ENCODE peak calls at places on chromosomes 7 and 10, in five cellular contexts. M is RCC 7860; B is NCI-H446; L is activated CD8-positive, alpha-beta memory T cell treated with anti-CD3 and anti-CD28 coated beads, Interleukin-2, amount 50 U/mL, for 4 hours; K is GM20000. W is an unnamed sample.

GRCh38 chr7:17651926-17652385 is 288.3 kb downstream of the SNX13 start:
- DNase-seq in M (peak; percentile 37), B (no peak), L (no peak), K (no peak), W (peak; percentile 73)

GRCh38 chr10:103636996-103637395 is 143.5 kb downstream of the NEURL1 start:
- DNase-seq in M (no peak), B (no peak), L (no peak), K (no peak), W (no peak)

GRCh38 chr10:96610817-96611216 is 24.0 kb upstream of the TM9SF3 start:
- DNase-seq in M (no peak), B (no peak), L (no peak), K (no peak), W (no peak)

GRCh38 chr7:114825423-114825951 is 96.4 kb upstream of the MDFIC start:
- DNase-seq in M (no peak), B (no peak), L (no peak), K (no peak), W (no peak)

GRCh38 chr10:17659328-17659727 is 15.4 kb downstream of the STAM start:
- DNase-seq in M (no peak), B (no peak), L (no peak), K (no peak), W (no peak)

GRCh38 chr10:99859585-99859984 is 77.1 kb downstream of the ABCC2 start:
- DNase-seq in M (no peak), B (no peak), L (no peak), K (no peak), W (peak; percentile 13)

GRCh38 chr7:44748042-44748947 is at the start of gene ZMIZ2:
- DNase-seq in M (peak; percentile 75), B (peak; percentile 84), L (peak; percentile 90), K (peak; percentile 98), W (peak; percentile 84)

GRCh38 chr10:13348216-13349017 is at the start of gene SEPHS1:
- DNase-seq in M (peak; percentile 62), B (peak; percentile 52), L (peak; percentile 79), K (peak; percentile 95), W (peak; percentile 87)

GRCh38 chr7:91302794-91303193 is 38.6 kb downstream of the FZD1 start:
- DNase-seq in M (no peak), B (no peak), L (no peak), K (no peak), W (no peak)

GRCh38 chr10:50604049-50604640 is 19.6 kb downstream of the SGMS1 start:
- DNase-seq in M (no peak), B (no peak), L (no peak), K (peak; percentile 47), W (no peak)

GRCh38 chr7:78232806-78233205 is 434.2 kb downstream of the PHTF2 start:
- DNase-seq in M (no peak), B (no peak), L (no peak), K (no peak), W (no peak)

GRCh38 chr7:157813741-157814661 is 477.2 kb downstream of the DNAJB6 start:
- DNase-seq in M (no peak), B (no peak), L (peak; percentile 7), K (no peak), W (no peak)

GRCh38 chr7:96910484-96910883 is 94.9 kb upstream of the DLX6 start:
- DNase-seq in M (no peak), B (no peak), L (no peak), K (no peak), W (peak; percentile 56)

GRCh38 chr7:70881470-70881869 is 250.5 kb upstream of the GALNT17 start:
- DNase-seq in M (no peak), B (no peak), L (no peak), K (no peak), W (no peak)

GRCh38 chr7:76338298-76339084 is 20.3 kb downstream of the YWHAG start:
- DNase-seq in M (peak; percentile 16), B (no peak), L (no peak), K (no peak), W (peak; percentile 79)

GRCh38 chr7:38686888-38687287 is 55.7 kb upstream of the AMPH start:
- DNase-seq in M (no peak), B (no peak), L (no peak), K (no peak), W (peak; percentile 79)

GRCh38 chr10:31404640-31405039 is 85.6 kb downstream of the ZEB1 start:
- DNase-seq in M (no peak), B (no peak), L (no peak), K (no peak), W (no peak)

GRCh38 chr7:85750454-85750949 is 563.6 kb upstream of the SEMA3D start:
- DNase-seq in M (no peak), B (peak; percentile 35), L (no peak), K (peak; percentile 47), W (peak; percentile 53)

GRCh38 chr7:98866341-98866740 is 3.5 kb downstream of the TMEM130 start:
- DNase-seq in M (no peak), B (no peak), L (no peak), K (no peak), W (no peak)